ENCODE peak calls at places on chromosome 22, in nine cellular contexts. One of them, this sample, is unnamed. For H3K36me3 and H3K9me3, the result is how much of the 10 kb centered on the place peaks cover.

GRCh38 chr22:23282089-23282501 is 101.8 kb downstream of the BCR start:
- DNase-seq in right lobe of liver: no peak
- DNase-seq in astrocyte: peak
- DNase-seq in SJSA1: peak
- DNase-seq in neuronal stem cell: no peak
- DNase-seq in SJCRH30: no peak
- DNase-seq in tibial nerve: peak
- DNase-seq in HAP-1: no peak
- DNase-seq in neural progenitor cell: no peak
- DNase-seq in this sample: peak

GRCh38 chr22:37225481-37225880 is 13.2 kb upstream of the SSTR3 start:
- DNase-seq in right lobe of liver: no peak
- DNase-seq in astrocyte: no peak
- DNase-seq in SJSA1: no peak
- DNase-seq in neuronal stem cell: no peak
- DNase-seq in SJCRH30: no peak
- DNase-seq in tibial nerve: no peak
- DNase-seq in HAP-1: no peak
- DNase-seq in neural progenitor cell: no peak
- DNase-seq in this sample: no peak

GRCh38 chr22:39308614-39309363 is 10.6 kb downstream of the RPL3 start:
- DNase-seq in right lobe of liver: no peak
- DNase-seq in astrocyte: peak
- DNase-seq in SJSA1: peak
- DNase-seq in neuronal stem cell: no peak
- DNase-seq in SJCRH30: peak
- DNase-seq in tibial nerve: peak
- DNase-seq in HAP-1: no peak
- DNase-seq in neural progenitor cell: no peak
- DNase-seq in this sample: no peak

GRCh38 chr22:38788016-38788415 is 5.9 kb downstream of the DNAL4 start:
- DNase-seq in right lobe of liver: no peak
- DNase-seq in astrocyte: peak
- DNase-seq in SJSA1: no peak
- DNase-seq in neuronal stem cell: no peak
- DNase-seq in SJCRH30: no peak
- DNase-seq in tibial nerve: no peak
- DNase-seq in HAP-1: no peak
- DNase-seq in neural progenitor cell: no peak
- DNase-seq in this sample: no peak

GRCh38 chr22:23500508-23501208 is 79.4 kb downstream of the IGLL1 start:
- DNase-seq in right lobe of liver: peak
- DNase-seq in astrocyte: no peak
- DNase-seq in SJSA1: no peak
- DNase-seq in neuronal stem cell: no peak
- DNase-seq in SJCRH30: no peak
- DNase-seq in tibial nerve: no peak
- DNase-seq in HAP-1: no peak
- DNase-seq in neural progenitor cell: no peak
- DNase-seq in this sample: no peak

GRCh38 chr22:37054078-37054440 is 2.5 kb downstream of the KCTD17 start:
- DNase-seq in right lobe of liver: no peak
- DNase-seq in astrocyte: no peak
- DNase-seq in SJSA1: no peak
- DNase-seq in neuronal stem cell: no peak
- DNase-seq in SJCRH30: peak
- DNase-seq in tibial nerve: no peak
- DNase-seq in HAP-1: no peak
- DNase-seq in neural progenitor cell: no peak
- DNase-seq in this sample: no peak

GRCh38 chr22:46131151-46131587 is 19.2 kb upstream of the PPARA start:
- DNase-seq in right lobe of liver: peak
- DNase-seq in astrocyte: no peak
- DNase-seq in SJSA1: no peak
- DNase-seq in neuronal stem cell: no peak
- DNase-seq in SJCRH30: no peak
- DNase-seq in tibial nerve: no peak
- DNase-seq in HAP-1: no peak
- DNase-seq in neural progenitor cell: peak
- DNase-seq in this sample: no peak

GRCh38 chr22:32564170-32565001 is 89.8 kb downstream of the FBXO7 start:
- DNase-seq in right lobe of liver: no peak
- DNase-seq in astrocyte: peak
- DNase-seq in SJSA1: peak
- DNase-seq in neuronal stem cell: no peak
- DNase-seq in SJCRH30: no peak
- DNase-seq in tibial nerve: no peak
- DNase-seq in HAP-1: peak
- DNase-seq in neural progenitor cell: no peak
- DNase-seq in this sample: no peak

GRCh38 chr22:46049726-46050450 is 72.9 kb upstream of the WNT7B start:
- DNase-seq in right lobe of liver: peak
- DNase-seq in astrocyte: no peak
- DNase-seq in SJSA1: no peak
- DNase-seq in neuronal stem cell: no peak
- DNase-seq in SJCRH30: no peak
- DNase-seq in tibial nerve: no peak
- DNase-seq in HAP-1: no peak
- DNase-seq in neural progenitor cell: no peak
- DNase-seq in this sample: peak

GRCh38 chr22:35619336-35620094 is 2.4 kb upstream of the MB start:
- DNase-seq in right lobe of liver: no peak
- DNase-seq in astrocyte: no peak
- DNase-seq in SJSA1: no peak
- DNase-seq in neuronal stem cell: no peak
- DNase-seq in SJCRH30: no peak
- DNase-seq in tibial nerve: no peak
- DNase-seq in HAP-1: no peak
- DNase-seq in neural progenitor cell: no peak
- DNase-seq in this sample: no peak

GRCh38 chr22:35912668-35913067 is 116.0 kb downstream of the RBFOX2 start:
- DNase-seq in right lobe of liver: no peak
- DNase-seq in astrocyte: no peak
- DNase-seq in SJSA1: no peak
- DNase-seq in neuronal stem cell: no peak
- DNase-seq in SJCRH30: no peak
- DNase-seq in tibial nerve: no peak
- DNase-seq in HAP-1: no peak
- DNase-seq in neural progenitor cell: no peak
- DNase-seq in this sample: no peak

GRCh38 chr22:26474687-26475086 is 8.9 kb downstream of the HPS4 start:
- DNase-seq in right lobe of liver: no peak
- DNase-seq in astrocyte: peak
- DNase-seq in SJSA1: no peak
- DNase-seq in neuronal stem cell: no peak
- DNase-seq in SJCRH30: no peak
- DNase-seq in tibial nerve: no peak
- DNase-seq in HAP-1: no peak
- DNase-seq in neural progenitor cell: no peak
- DNase-seq in this sample: no peak

DNA sequence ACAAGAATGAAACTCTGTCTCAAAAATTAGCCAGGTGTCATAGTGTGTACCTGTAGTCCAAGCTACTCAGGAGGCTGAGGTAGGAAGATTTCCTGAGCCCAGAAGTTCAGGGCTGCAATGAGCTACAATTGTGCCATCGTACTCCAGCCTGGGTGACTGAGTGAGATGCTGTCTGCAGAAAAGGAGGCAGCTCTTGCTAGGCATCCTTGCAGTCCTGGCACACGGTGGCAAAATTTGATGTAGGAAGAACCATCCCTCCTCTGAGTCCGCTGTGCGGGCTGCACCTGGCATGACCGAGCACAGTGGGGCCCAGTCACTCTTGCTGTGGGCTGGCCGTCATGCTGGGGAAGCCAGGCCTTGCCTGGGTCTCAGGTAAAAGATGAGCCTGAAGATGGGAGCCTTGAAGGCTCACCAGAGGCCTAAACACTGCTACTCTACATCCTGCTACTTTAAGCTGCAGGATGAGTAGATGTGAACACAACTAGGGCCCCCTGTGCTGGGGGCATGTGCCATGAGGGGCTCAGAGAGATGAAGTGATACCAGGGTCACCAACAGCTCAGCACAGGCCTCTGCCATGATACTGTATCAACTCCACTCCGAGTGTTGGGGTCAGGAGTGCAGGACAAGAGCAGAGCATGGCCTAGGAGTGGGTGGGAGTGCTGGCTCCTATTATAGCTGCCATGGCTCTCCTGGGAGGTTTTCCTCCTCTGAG is 18.6 kb downstream of the CDC45 start:
- DNase-seq in right lobe of liver: no peak
- DNase-seq in astrocyte: no peak
- DNase-seq in SJSA1: no peak
- DNase-seq in neuronal stem cell: no peak
- DNase-seq in SJCRH30: no peak
- DNase-seq in tibial nerve: no peak
- DNase-seq in HAP-1: no peak
- DNase-seq in neural progenitor cell: no peak
- DNase-seq in this sample: no peak
- H3K36me3 ChIP-seq in right lobe of liver: under half
- H3K36me3 ChIP-seq in astrocyte: under half
- H3K36me3 ChIP-seq in SJSA1: half or more
- H3K36me3 ChIP-seq in neuronal stem cell: under half
- H3K36me3 ChIP-seq in SJCRH30: under half
- H3K36me3 ChIP-seq in tibial nerve: under half
- H3K36me3 ChIP-seq in HAP-1: half or more
- H3K36me3 ChIP-seq in neural progenitor cell: under half
- H3K36me3 ChIP-seq in this sample: under half

GRCh38 chr22:47445212-47445611 is 682.8 kb downstream of the TBC1D22A start:
- DNase-seq in right lobe of liver: no peak
- DNase-seq in astrocyte: no peak
- DNase-seq in SJSA1: no peak
- DNase-seq in neuronal stem cell: no peak
- DNase-seq in SJCRH30: no peak
- DNase-seq in tibial nerve: no peak
- DNase-seq in HAP-1: no peak
- DNase-seq in neural progenitor cell: no peak
- DNase-seq in this sample: no peak
- H3K9me3 ChIP-seq in right lobe of liver: under half
- H3K9me3 ChIP-seq in astrocyte: under half
- H3K9me3 ChIP-seq in SJSA1: under half
- H3K9me3 ChIP-seq in neuronal stem cell: half or more
- H3K9me3 ChIP-seq in SJCRH30: under half
- H3K9me3 ChIP-seq in tibial nerve: under half
- H3K9me3 ChIP-seq in HAP-1: under half
- H3K9me3 ChIP-seq in neural progenitor cell: under half
- H3K9me3 ChIP-seq in this sample: under half

DNA sequence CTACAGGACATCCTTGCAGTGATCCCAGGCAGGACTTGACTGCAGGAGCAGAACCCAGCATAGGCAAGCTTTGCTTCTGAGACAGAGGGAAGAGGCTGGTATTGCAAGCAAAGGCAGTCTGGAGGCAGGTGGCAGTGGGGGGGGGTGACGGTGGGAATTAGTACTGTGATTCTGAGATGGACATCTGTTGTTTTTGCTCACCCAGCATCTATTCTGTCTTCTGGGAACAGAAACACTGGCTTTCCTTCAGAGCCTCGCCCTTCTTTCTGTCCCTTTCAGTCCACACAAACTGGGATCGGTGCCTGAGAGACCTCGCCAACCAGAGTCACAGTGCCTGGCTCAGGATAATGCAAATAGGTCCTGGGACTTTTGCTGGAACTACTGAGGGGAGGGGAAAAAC is 31.2 kb upstream of the RASL10A start:
- DNase-seq in right lobe of liver: peak
- DNase-seq in astrocyte: no peak
- DNase-seq in SJSA1: no peak
- DNase-seq in neuronal stem cell: no peak
- DNase-seq in SJCRH30: peak
- DNase-seq in tibial nerve: no peak
- DNase-seq in HAP-1: no peak
- DNase-seq in neural progenitor cell: no peak
- DNase-seq in this sample: no peak
- H3K36me3 ChIP-seq in right lobe of liver: under half
- H3K36me3 ChIP-seq in astrocyte: under half
- H3K36me3 ChIP-seq in SJSA1: half or more
- H3K36me3 ChIP-seq in neuronal stem cell: under half
- H3K36me3 ChIP-seq in SJCRH30: under half
- H3K36me3 ChIP-seq in tibial nerve: under half
- H3K36me3 ChIP-seq in HAP-1: half or more
- H3K36me3 ChIP-seq in neural progenitor cell: under half
- H3K36me3 ChIP-seq in this sample: half or more

DNA sequence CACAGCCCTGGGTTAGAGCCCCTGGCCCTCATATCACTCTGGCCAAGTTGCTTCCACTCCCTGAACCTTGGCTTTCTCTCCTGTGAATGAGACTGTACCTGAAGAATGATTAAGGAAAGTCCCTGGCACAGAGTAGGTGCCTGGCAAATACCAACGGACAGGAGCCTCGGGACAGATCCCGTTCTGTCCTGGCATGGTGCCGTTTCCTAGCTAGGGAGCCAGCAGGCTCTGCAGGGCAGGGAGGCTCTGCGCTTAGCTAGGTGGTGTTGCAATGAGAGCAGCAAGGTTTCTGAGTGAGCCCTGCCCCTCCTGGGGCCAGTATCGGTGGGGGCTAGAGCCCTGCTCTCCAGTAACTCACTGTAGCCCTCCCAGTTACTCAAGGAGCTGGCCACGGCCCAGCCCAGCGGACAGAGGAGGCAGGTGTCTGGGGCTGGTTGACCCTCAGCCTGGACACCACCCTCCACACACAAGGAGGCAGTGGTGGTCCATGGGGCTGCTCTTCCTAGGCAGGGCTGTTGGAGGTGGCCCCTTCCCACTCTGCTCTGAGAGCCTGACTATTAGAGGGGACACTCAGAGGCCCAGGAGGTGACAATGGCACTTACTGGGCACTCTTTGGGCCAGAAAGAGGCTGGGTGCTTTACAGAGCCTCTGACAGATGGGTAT is 74.4 kb downstream of the NFAM1 start:
- DNase-seq in right lobe of liver: peak
- DNase-seq in astrocyte: no peak
- DNase-seq in SJSA1: no peak
- DNase-seq in neuronal stem cell: no peak
- DNase-seq in SJCRH30: no peak
- DNase-seq in tibial nerve: no peak
- DNase-seq in HAP-1: no peak
- DNase-seq in neural progenitor cell: no peak
- DNase-seq in this sample: peak
- H3K9me3 ChIP-seq in right lobe of liver: under half
- H3K9me3 ChIP-seq in astrocyte: under half
- H3K9me3 ChIP-seq in SJSA1: under half
- H3K9me3 ChIP-seq in neuronal stem cell: under half
- H3K9me3 ChIP-seq in SJCRH30: under half
- H3K9me3 ChIP-seq in tibial nerve: under half
- H3K9me3 ChIP-seq in HAP-1: under half
- H3K9me3 ChIP-seq in neural progenitor cell: under half
- H3K9me3 ChIP-seq in this sample: under half

DNA sequence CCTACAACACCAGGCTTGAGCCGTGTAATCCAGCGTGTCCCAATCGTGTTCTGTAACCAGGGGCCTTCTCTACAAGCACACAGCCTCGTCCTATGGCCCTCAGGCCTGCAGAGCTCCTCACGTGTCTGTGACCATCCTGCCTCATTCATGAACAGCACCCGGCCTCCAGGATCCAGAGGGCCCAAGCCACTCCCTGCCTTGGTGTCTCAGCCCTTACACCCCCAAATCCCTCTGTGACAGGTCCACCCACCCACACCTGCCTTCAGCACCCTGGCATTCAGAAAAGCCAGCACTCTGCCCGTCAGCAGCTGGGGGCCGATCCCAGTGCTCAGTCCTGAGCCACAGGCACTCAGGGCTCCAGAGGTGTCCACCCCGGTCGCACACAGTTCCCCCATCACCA is 5.8 kb downstream of the TSSK2 start:
- DNase-seq in right lobe of liver: no peak
- DNase-seq in astrocyte: no peak
- DNase-seq in SJSA1: no peak
- DNase-seq in neuronal stem cell: no peak
- DNase-seq in SJCRH30: no peak
- DNase-seq in tibial nerve: no peak
- DNase-seq in HAP-1: no peak
- DNase-seq in neural progenitor cell: no peak
- DNase-seq in this sample: no peak
- H3K36me3 ChIP-seq in right lobe of liver: under half
- H3K36me3 ChIP-seq in astrocyte: under half
- H3K36me3 ChIP-seq in SJSA1: half or more
- H3K36me3 ChIP-seq in neuronal stem cell: half or more
- H3K36me3 ChIP-seq in SJCRH30: under half
- H3K36me3 ChIP-seq in tibial nerve: under half
- H3K36me3 ChIP-seq in HAP-1: half or more
- H3K36me3 ChIP-seq in neural progenitor cell: under half
- H3K36me3 ChIP-seq in this sample: half or more

This sample was measured in left ventricle myocardium inferior.